ENCODE peak calls at places on chromosomes 16 and 17, in six cellular contexts. U, C, O, P, X and T are unnamed samples.

GRCh38 chr16:85003076-85003475 is 8.3 kb downstream of the ZDHHC7 start:
- DNase-seq in C (no peak), X (no peak), O (no peak), U (no peak), P (no peak), T (no peak)

GRCh38 chr16:5678371-5678770 is 580.8 kb upstream of the EEF2KMT start:
- DNase-seq in X (peak), O (no peak), U (no peak), C (no peak), P (no peak), T (no peak)

GRCh38 chr16:84680165-84680842 is 19.5 kb upstream of the USP10 start:
- DNase-seq in C (no peak), P (no peak), X (no peak), O (no peak), U (no peak), T (no peak)

GRCh38 chr16:57113042-57113453 is 20.7 kb downstream of the CPNE2 start:
- DNase-seq in P (no peak), U (no peak), O (no peak), X (no peak), C (peak), T (peak)

GRCh38 chr17:49365667-49366066 is 3.6 kb upstream of the ZNF652 start:
- DNase-seq in O (no peak), C (no peak), X (no peak), P (no peak), U (no peak), T (peak)

GRCh38 chr16:3101841-3102470 is 2.9 kb upstream of the ZSCAN10 start:
- DNase-seq in O (no peak), U (no peak), X (no peak), C (no peak), P (no peak), T (no peak)

GRCh38 chr16:54094641-54095040 is 191.9 kb downstream of the IRX3 start:
- DNase-seq in U (no peak), P (no peak), C (no peak), O (no peak), X (no peak), T (no peak)

GRCh38 chr17:18261146-18261515 is 669 bp downstream of the MIEF2 start:
- DNase-seq in C (peak), P (no peak), U (no peak), X (peak), O (no peak), T (peak)

GRCh38 chr16:66895697-66895995 is 15.3 kb downstream of the PDP2 start:
- DNase-seq in C (no peak), O (no peak), X (no peak), P (no peak), U (no peak), T (no peak)

GRCh38 chr17:10879110-10879509 is 41.2 kb upstream of the PIRT start:
- DNase-seq in X (peak), P (no peak), O (no peak), C (no peak), U (no peak), T (no peak)

GRCh38 chr17:69607162-69607834 is 192.8 kb downstream of the MAP2K6 start:
- DNase-seq in C (peak), P (no peak), U (peak), O (peak), X (peak), T (peak)

GRCh38 chr16:2919511-2920255 is 8.0 kb downstream of the FLYWCH1 start:
- DNase-seq in P (peak), C (peak), O (no peak), U (no peak), X (peak), T (peak)

GRCh38 chr16:88973007-88973410 is 4.0 kb downstream of the CBFA2T3 start:
- DNase-seq in C (no peak), U (no peak), X (no peak), P (no peak), O (no peak), T (no peak)

GRCh38 chr17:71409712-71410111 is 711.1 kb upstream of the SOX9 start:
- DNase-seq in P (no peak), C (peak), U (no peak), X (no peak), O (no peak), T (peak)

GRCh38 chr17:67487506-67487905 is 110.4 kb downstream of the PITPNC1 start:
- DNase-seq in O (no peak), X (no peak), P (no peak), C (peak), U (no peak), T (no peak)

GRCh38 chr16:24035127-24035842 is 199.5 kb downstream of the PRKCB start:
- DNase-seq in U (no peak), C (no peak), O (no peak), P (peak), X (no peak), T (no peak)

GRCh38 chr17:42748906-42749798 is 4.3 kb upstream of the EZH1 start:
- DNase-seq in O (no peak), U (no peak), P (no peak), C (no peak), X (no peak), T (no peak)

GRCh38 chr16:54210437-54211081 is 76.0 kb downstream of the IRX3 start:
- DNase-seq in U (no peak), P (no peak), X (no peak), C (no peak), O (no peak), T (no peak)

GRCh38 chr17:66717680-66718079 is 117.2 kb upstream of the CACNG5 start:
- DNase-seq in C (peak), P (no peak), U (no peak), X (no peak), O (no peak), T (no peak)

GRCh38 chr17:79084291-79085153 is 9.9 kb downstream of the ENGASE start:
- DNase-seq in C (no peak), O (no peak), U (no peak), X (no peak), P (no peak), T (no peak)

GRCh38 chr17:46896991-46897390 is 26.0 kb upstream of the GOSR2 start:
- DNase-seq in U (no peak), O (no peak), C (no peak), X (no peak), P (no peak), T (no peak)

GRCh38 chr17:10631048-10631700 is 25.9 kb downstream of the MYH3 start:
- DNase-seq in O (no peak), U (no peak), P (no peak), X (peak), C (no peak), T (peak)